ENCODE peak calls at places on chromosomes 7 and 10, in ten cellular contexts. One of them, this sample, is unnamed.
A peak's percentile ranks its signal among the peaks of the same experiment; 100 is the strongest.

GRCh38 chr10:4656576-4657194 is 169.3 kb upstream of the AKR1E2 start:
- DNase-seq in mesendoderm: peak; percentile 76
- DNase-seq in retinal pigment epithelial cell: no peak
- DNase-seq in CD8-positive, alpha-beta memory T cell: peak; percentile 30
- DNase-seq in RWPE2: no peak
- DNase-seq in AG04450: no peak
- DNase-seq in astrocyte of the spinal cord: peak; percentile 82
- DNase-seq in psoas muscle: peak; percentile 40
- DNase-seq in HFF-Myc: no peak
- DNase-seq in keratinocyte: no peak
- DNase-seq in this sample: no peak

GRCh38 chr7:23662124-23662982 is 17.6 kb upstream of the FAM221A start:
- DNase-seq in mesendoderm: peak; percentile 79
- DNase-seq in retinal pigment epithelial cell: no peak
- DNase-seq in CD8-positive, alpha-beta memory T cell: no peak
- DNase-seq in RWPE2: no peak
- DNase-seq in AG04450: no peak
- DNase-seq in astrocyte of the spinal cord: peak; percentile 15
- DNase-seq in psoas muscle: no peak
- DNase-seq in HFF-Myc: no peak
- DNase-seq in keratinocyte: no peak
- DNase-seq in this sample: no peak

GRCh38 chr10:130039141-130039540 is 71.5 kb downstream of the C10orf143 start:
- DNase-seq in mesendoderm: no peak
- DNase-seq in retinal pigment epithelial cell: no peak
- DNase-seq in CD8-positive, alpha-beta memory T cell: no peak
- DNase-seq in RWPE2: no peak
- DNase-seq in AG04450: no peak
- DNase-seq in astrocyte of the spinal cord: no peak
- DNase-seq in psoas muscle: no peak
- DNase-seq in HFF-Myc: no peak
- DNase-seq in keratinocyte: no peak
- DNase-seq in this sample: no peak

GRCh38 chr7:31046723-31047122 is 5.4 kb upstream of the ADCYAP1R1 start:
- DNase-seq in mesendoderm: no peak
- DNase-seq in retinal pigment epithelial cell: no peak
- DNase-seq in CD8-positive, alpha-beta memory T cell: no peak
- DNase-seq in RWPE2: no peak
- DNase-seq in AG04450: no peak
- DNase-seq in astrocyte of the spinal cord: no peak
- DNase-seq in psoas muscle: no peak
- DNase-seq in HFF-Myc: no peak
- DNase-seq in keratinocyte: no peak
- DNase-seq in this sample: no peak

GRCh38 chr10:97738616-97739015 is 1.7 kb downstream of the ZFYVE27 start:
- DNase-seq in mesendoderm: no peak
- DNase-seq in retinal pigment epithelial cell: no peak
- DNase-seq in CD8-positive, alpha-beta memory T cell: no peak
- DNase-seq in RWPE2: no peak
- DNase-seq in AG04450: no peak
- DNase-seq in astrocyte of the spinal cord: no peak
- DNase-seq in psoas muscle: no peak
- DNase-seq in HFF-Myc: no peak
- DNase-seq in keratinocyte: no peak
- DNase-seq in this sample: no peak

GRCh38 chr7:27961255-27961654 is 219.3 kb downstream of the JAZF1 start:
- DNase-seq in mesendoderm: no peak
- DNase-seq in retinal pigment epithelial cell: no peak
- DNase-seq in CD8-positive, alpha-beta memory T cell: no peak
- DNase-seq in RWPE2: no peak
- DNase-seq in AG04450: no peak
- DNase-seq in astrocyte of the spinal cord: peak; percentile 23
- DNase-seq in psoas muscle: no peak
- DNase-seq in HFF-Myc: no peak
- DNase-seq in keratinocyte: no peak
- DNase-seq in this sample: no peak

GRCh38 chr10:81872206-81872605 is 2.8 kb upstream of the NRG3 start:
- DNase-seq in mesendoderm: no peak
- DNase-seq in retinal pigment epithelial cell: peak; percentile 22
- DNase-seq in CD8-positive, alpha-beta memory T cell: no peak
- DNase-seq in RWPE2: no peak
- DNase-seq in AG04450: no peak
- DNase-seq in astrocyte of the spinal cord: no peak
- DNase-seq in psoas muscle: no peak
- DNase-seq in HFF-Myc: no peak
- DNase-seq in keratinocyte: no peak
- DNase-seq in this sample: no peak

GRCh38 chr10:130737622-130738021 is 573.9 kb downstream of the TCERG1L start:
- DNase-seq in mesendoderm: peak; percentile 72
- DNase-seq in retinal pigment epithelial cell: no peak
- DNase-seq in CD8-positive, alpha-beta memory T cell: no peak
- DNase-seq in RWPE2: no peak
- DNase-seq in AG04450: no peak
- DNase-seq in astrocyte of the spinal cord: no peak
- DNase-seq in psoas muscle: no peak
- DNase-seq in HFF-Myc: no peak
- DNase-seq in keratinocyte: no peak
- DNase-seq in this sample: no peak

GRCh38 chr7:100572949-100573675 is 588 bp downstream of the SAP25 start:
- DNase-seq in mesendoderm: no peak
- DNase-seq in retinal pigment epithelial cell: no peak
- DNase-seq in CD8-positive, alpha-beta memory T cell: no peak
- DNase-seq in RWPE2: no peak
- DNase-seq in AG04450: no peak
- DNase-seq in astrocyte of the spinal cord: no peak
- DNase-seq in psoas muscle: no peak
- DNase-seq in HFF-Myc: no peak
- DNase-seq in keratinocyte: no peak
- DNase-seq in this sample: no peak

GRCh38 chr10:80454526-80455460 is 683 bp downstream of the TSPAN14 start:
- DNase-seq in mesendoderm: peak; percentile 52
- DNase-seq in retinal pigment epithelial cell: no peak
- DNase-seq in CD8-positive, alpha-beta memory T cell: peak; percentile 16
- DNase-seq in RWPE2: no peak
- DNase-seq in AG04450: no peak
- DNase-seq in astrocyte of the spinal cord: no peak
- DNase-seq in psoas muscle: peak; percentile 48
- DNase-seq in HFF-Myc: no peak
- DNase-seq in keratinocyte: no peak
- DNase-seq in this sample: peak; percentile 89

GRCh38 chr10:33421789-33422188 is 87.3 kb upstream of the NRP1 start:
- DNase-seq in mesendoderm: peak; percentile 8
- DNase-seq in retinal pigment epithelial cell: peak; percentile 58
- DNase-seq in CD8-positive, alpha-beta memory T cell: no peak
- DNase-seq in RWPE2: no peak
- DNase-seq in AG04450: peak; percentile 77
- DNase-seq in astrocyte of the spinal cord: peak; percentile 94
- DNase-seq in psoas muscle: peak; percentile 28
- DNase-seq in HFF-Myc: no peak
- DNase-seq in keratinocyte: no peak
- DNase-seq in this sample: no peak

GRCh38 chr7:88344956-88345832 is 38.5 kb upstream of the STEAP4 start:
- DNase-seq in mesendoderm: peak; percentile 67
- DNase-seq in retinal pigment epithelial cell: peak; percentile 9
- DNase-seq in CD8-positive, alpha-beta memory T cell: no peak
- DNase-seq in RWPE2: no peak
- DNase-seq in AG04450: peak; percentile 0
- DNase-seq in astrocyte of the spinal cord: peak; percentile 33
- DNase-seq in psoas muscle: peak; percentile 37
- DNase-seq in HFF-Myc: no peak
- DNase-seq in keratinocyte: no peak
- DNase-seq in this sample: no peak

GRCh38 chr7:64884085-64884912 is 18.8 kb upstream of the ZNF273 start:
- DNase-seq in mesendoderm: no peak
- DNase-seq in retinal pigment epithelial cell: no peak
- DNase-seq in CD8-positive, alpha-beta memory T cell: no peak
- DNase-seq in RWPE2: no peak
- DNase-seq in AG04450: no peak
- DNase-seq in astrocyte of the spinal cord: no peak
- DNase-seq in psoas muscle: no peak
- DNase-seq in HFF-Myc: no peak
- DNase-seq in keratinocyte: no peak
- DNase-seq in this sample: no peak

GRCh38 chr10:102542800-102543418 is 39.1 kb downstream of the SUFU start:
- DNase-seq in mesendoderm: no peak
- DNase-seq in retinal pigment epithelial cell: no peak
- DNase-seq in CD8-positive, alpha-beta memory T cell: no peak
- DNase-seq in RWPE2: no peak
- DNase-seq in AG04450: peak; percentile 43
- DNase-seq in astrocyte of the spinal cord: peak; percentile 10
- DNase-seq in psoas muscle: no peak
- DNase-seq in HFF-Myc: no peak
- DNase-seq in keratinocyte: no peak
- DNase-seq in this sample: no peak

GRCh38 chr7:84629216-84629615 is 434.6 kb upstream of the SEMA3A start:
- DNase-seq in mesendoderm: no peak
- DNase-seq in retinal pigment epithelial cell: no peak
- DNase-seq in CD8-positive, alpha-beta memory T cell: no peak
- DNase-seq in RWPE2: no peak
- DNase-seq in AG04450: no peak
- DNase-seq in astrocyte of the spinal cord: no peak
- DNase-seq in psoas muscle: no peak
- DNase-seq in HFF-Myc: no peak
- DNase-seq in keratinocyte: no peak
- DNase-seq in this sample: no peak

GRCh38 chr7:139671967-139672366 is 105.8 kb downstream of the HIPK2 start:
- DNase-seq in mesendoderm: no peak
- DNase-seq in retinal pigment epithelial cell: no peak
- DNase-seq in CD8-positive, alpha-beta memory T cell: no peak
- DNase-seq in RWPE2: no peak
- DNase-seq in AG04450: no peak
- DNase-seq in astrocyte of the spinal cord: no peak
- DNase-seq in psoas muscle: no peak
- DNase-seq in HFF-Myc: no peak
- DNase-seq in keratinocyte: no peak
- DNase-seq in this sample: no peak

GRCh38 chr10:89029785-89030437 is 39.3 kb downstream of the FAS start:
- DNase-seq in mesendoderm: peak; percentile 73
- DNase-seq in retinal pigment epithelial cell: peak; percentile 42
- DNase-seq in CD8-positive, alpha-beta memory T cell: peak; percentile 53
- DNase-seq in RWPE2: peak; percentile 60
- DNase-seq in AG04450: peak; percentile 59
- DNase-seq in astrocyte of the spinal cord: peak; percentile 81
- DNase-seq in psoas muscle: peak; percentile 64
- DNase-seq in HFF-Myc: peak; percentile 63
- DNase-seq in keratinocyte: no peak
- DNase-seq in this sample: peak; percentile 64

GRCh38 chr10:8035641-8036520 is 18.6 kb upstream of the GATA3 start:
- DNase-seq in mesendoderm: peak; percentile 40
- DNase-seq in retinal pigment epithelial cell: no peak
- DNase-seq in CD8-positive, alpha-beta memory T cell: no peak
- DNase-seq in RWPE2: no peak
- DNase-seq in AG04450: no peak
- DNase-seq in astrocyte of the spinal cord: no peak
- DNase-seq in psoas muscle: no peak
- DNase-seq in HFF-Myc: no peak
- DNase-seq in keratinocyte: no peak
- DNase-seq in this sample: no peak

GRCh38 chr10:10911471-10911921 is 106.2 kb upstream of the CELF2 start:
- DNase-seq in mesendoderm: peak; percentile 80
- DNase-seq in retinal pigment epithelial cell: peak; percentile 97
- DNase-seq in CD8-positive, alpha-beta memory T cell: no peak
- DNase-seq in RWPE2: peak; percentile 95
- DNase-seq in AG04450: peak; percentile 90
- DNase-seq in astrocyte of the spinal cord: peak; percentile 89
- DNase-seq in psoas muscle: peak; percentile 82
- DNase-seq in HFF-Myc: peak; percentile 38
- DNase-seq in keratinocyte: peak; percentile 50
- DNase-seq in this sample: peak; percentile 17
- H3K4me3 ChIP-seq in mesendoderm: no peak overlapping the region
- H3K4me3 ChIP-seq in retinal pigment epithelial cell: peak overlapping the region; percentile 27
- H3K4me3 ChIP-seq in CD8-positive, alpha-beta memory T cell: no peak overlapping the region
- H3K4me3 ChIP-seq in RWPE2: peak overlapping the region; percentile 3
- H3K4me3 ChIP-seq in AG04450: peak overlapping the region; percentile 48
- H3K4me3 ChIP-seq in astrocyte of the spinal cord: peak overlapping the region; percentile 4
- H3K4me3 ChIP-seq in psoas muscle: peak overlapping the region; percentile 59
- H3K4me3 ChIP-seq in HFF-Myc: peak overlapping the region; percentile 22
- H3K4me3 ChIP-seq in keratinocyte: no peak overlapping the region
- H3K4me3 ChIP-seq in this sample: no peak overlapping the region

GRCh38 chr10:133528296-133528844 is 1.2 kb downstream of the CYP2E1 start:
- DNase-seq in mesendoderm: no peak
- DNase-seq in retinal pigment epithelial cell: no peak
- DNase-seq in CD8-positive, alpha-beta memory T cell: no peak
- DNase-seq in RWPE2: no peak
- DNase-seq in AG04450: no peak
- DNase-seq in astrocyte of the spinal cord: no peak
- DNase-seq in psoas muscle: no peak
- DNase-seq in HFF-Myc: no peak
- DNase-seq in keratinocyte: no peak
- DNase-seq in this sample: no peak
- H3K4me3 ChIP-seq in mesendoderm: no peak overlapping the region
- H3K4me3 ChIP-seq in retinal pigment epithelial cell: no peak overlapping the region
- H3K4me3 ChIP-seq in CD8-positive, alpha-beta memory T cell: no peak overlapping the region
- H3K4me3 ChIP-seq in RWPE2: no peak overlapping the region
- H3K4me3 ChIP-seq in AG04450: no peak overlapping the region
- H3K4me3 ChIP-seq in astrocyte of the spinal cord: no peak overlapping the region
- H3K4me3 ChIP-seq in psoas muscle: peak overlapping the region; percentile 50
- H3K4me3 ChIP-seq in HFF-Myc: no peak overlapping the region
- H3K4me3 ChIP-seq in keratinocyte: peak overlapping the region; percentile 36
- H3K4me3 ChIP-seq in this sample: no peak overlapping the region

DNA sequence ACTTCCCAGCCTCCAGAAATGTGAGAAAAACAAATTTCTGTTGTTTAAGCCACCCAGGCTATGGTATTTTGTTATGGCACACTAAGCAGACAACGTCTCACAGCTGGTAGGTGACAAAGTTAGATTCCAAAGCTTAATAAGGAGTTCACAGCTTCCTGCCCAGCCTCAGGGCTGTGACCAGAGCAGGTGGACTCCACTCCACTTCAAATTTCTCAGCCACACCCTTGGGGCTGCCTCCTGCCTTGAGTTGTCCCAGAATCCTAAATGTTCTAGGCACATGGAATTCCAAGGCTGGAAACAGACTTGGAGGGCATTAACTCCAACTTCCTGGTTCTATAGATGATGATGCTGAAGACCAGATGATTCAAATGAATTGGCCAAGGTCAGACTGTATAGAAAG is 310.7 kb downstream of the GRID1 start:
- DNase-seq in mesendoderm: no peak
- DNase-seq in retinal pigment epithelial cell: no peak
- DNase-seq in CD8-positive, alpha-beta memory T cell: no peak
- DNase-seq in RWPE2: no peak
- DNase-seq in AG04450: no peak
- DNase-seq in astrocyte of the spinal cord: no peak
- DNase-seq in psoas muscle: no peak
- DNase-seq in HFF-Myc: no peak
- DNase-seq in keratinocyte: no peak
- DNase-seq in this sample: no peak
- H3K4me3 ChIP-seq in mesendoderm: no peak overlapping the region
- H3K4me3 ChIP-seq in retinal pigment epithelial cell: no peak overlapping the region
- H3K4me3 ChIP-seq in CD8-positive, alpha-beta memory T cell: no peak overlapping the region
- H3K4me3 ChIP-seq in RWPE2: no peak overlapping the region
- H3K4me3 ChIP-seq in AG04450: no peak overlapping the region
- H3K4me3 ChIP-seq in astrocyte of the spinal cord: no peak overlapping the region
- H3K4me3 ChIP-seq in psoas muscle: no peak overlapping the region
- H3K4me3 ChIP-seq in HFF-Myc: no peak overlapping the region
- H3K4me3 ChIP-seq in keratinocyte: no peak overlapping the region
- H3K4me3 ChIP-seq in this sample: no peak overlapping the region

DNA sequence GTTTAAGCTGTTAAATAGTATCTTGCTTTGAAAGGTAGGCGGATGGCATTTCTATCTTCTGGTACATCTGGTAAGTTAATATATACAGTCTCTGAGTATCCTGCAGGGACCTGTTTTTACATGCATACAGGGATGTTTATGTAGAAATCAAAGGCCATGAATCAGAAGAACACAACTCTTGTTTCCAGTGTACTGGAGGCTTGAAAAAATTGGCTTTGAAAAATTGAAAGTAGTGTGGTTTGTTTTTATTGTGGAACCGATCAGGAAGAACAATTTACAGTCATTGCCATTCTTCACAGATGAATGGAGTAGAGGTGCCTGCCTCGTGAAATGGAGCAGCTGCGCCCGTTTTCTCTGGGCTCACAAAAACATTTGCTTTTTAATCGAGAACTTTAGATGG is 54.0 kb upstream of the RPA3 start:
- DNase-seq in mesendoderm: no peak
- DNase-seq in retinal pigment epithelial cell: no peak
- DNase-seq in CD8-positive, alpha-beta memory T cell: no peak
- DNase-seq in RWPE2: no peak
- DNase-seq in AG04450: no peak
- DNase-seq in astrocyte of the spinal cord: peak; percentile 66
- DNase-seq in psoas muscle: no peak
- DNase-seq in HFF-Myc: no peak
- DNase-seq in keratinocyte: peak; percentile 81
- DNase-seq in this sample: no peak
- H3K4me3 ChIP-seq in mesendoderm: no peak overlapping the region
- H3K4me3 ChIP-seq in retinal pigment epithelial cell: no peak overlapping the region
- H3K4me3 ChIP-seq in CD8-positive, alpha-beta memory T cell: peak overlapping the region; percentile 21
- H3K4me3 ChIP-seq in RWPE2: peak overlapping the region; percentile 4
- H3K4me3 ChIP-seq in AG04450: peak overlapping the region; percentile 21
- H3K4me3 ChIP-seq in astrocyte of the spinal cord: peak overlapping the region; percentile 16
- H3K4me3 ChIP-seq in psoas muscle: no peak overlapping the region
- H3K4me3 ChIP-seq in HFF-Myc: no peak overlapping the region
- H3K4me3 ChIP-seq in keratinocyte: no peak overlapping the region
- H3K4me3 ChIP-seq in this sample: no peak overlapping the region

This sample was measured in Peyer's patch.